ENCODE peak calls at places on chromosomes 1 and 21, in five cellular contexts. F is GM12891, Y is AG20443, N is endothelial cell, W is EL. G is an unnamed sample.
A peak's percentile ranks its signal among the peaks of the same experiment; 100 is the strongest.

GRCh38 chr1:119327436-119328155 is 41.0 kb upstream of the HAO2 start:
- DNase-seq in F (no peak), W (peak; percentile 60), Y (peak; percentile 60), N (peak; percentile 68), G (no peak)

GRCh38 chr1:84377480-84378095 is 20.7 kb upstream of the DNASE2B start:
- DNase-seq in F (no peak), Y (peak; percentile 65), N (no peak), W (peak; percentile 84), G (no peak)

GRCh38 chr21:22258821-22259220 is 1260.6 kb downstream of the NCAM2 start:
- DNase-seq in N (no peak), F (no peak), Y (no peak), W (no peak), G (no peak)

GRCh38 chr1:154313066-154313356 is 7.9 kb upstream of the AQP10 start:
- DNase-seq in Y (no peak), N (no peak), W (no peak), F (no peak), G (no peak)

GRCh38 chr1:151862604-151863003 is 9.1 kb upstream of the THEM5 start:
- DNase-seq in N (no peak), F (no peak), W (no peak), Y (no peak), G (no peak)

GRCh38 chr1:96309783-96310182 is 411.8 kb upstream of the PTBP2 start:
- DNase-seq in Y (peak; percentile 25), W (peak; percentile 77), F (no peak), N (no peak), G (no peak)

GRCh38 chr1:183103141-183103540 is 79.9 kb downstream of the LAMC1 start:
- DNase-seq in Y (no peak), F (no peak), N (no peak), W (no peak), G (no peak)

GRCh38 chr1:12294076-12294475 is 64.2 kb downstream of the VPS13D start:
- DNase-seq in W (no peak), N (no peak), F (no peak), Y (no peak), G (no peak)

GRCh38 chr1:151892190-151892589 is 17.1 kb downstream of the THEM4 start:
- DNase-seq in Y (peak; percentile 81), N (no peak), W (peak; percentile 72), F (no peak), G (no peak)

GRCh38 chr1:2606806-2607680 is 20.5 kb downstream of the PRXL2B start:
- DNase-seq in F (peak; percentile 7), N (no peak), Y (no peak), W (no peak), G (peak; percentile 35)

GRCh38 chr1:205168291-205168690 is 43.2 kb downstream of the DSTYK start:
- DNase-seq in N (no peak), F (no peak), W (no peak), Y (no peak), G (no peak)

GRCh38 chr1:164617607-164618564 is 58.9 kb downstream of the PBX1 start:
- DNase-seq in W (peak; percentile 33), F (no peak), Y (peak; percentile 19), N (peak; percentile 48), G (peak; percentile 21)

GRCh38 chr1:63615809-63616420 is 22.7 kb downstream of the PGM1 start:
- DNase-seq in W (peak; percentile 72), Y (peak; percentile 79), N (peak; percentile 77), F (peak; percentile 18), G (no peak)

GRCh38 chr1:67019600-67020136 is 34.3 kb downstream of the SLC35D1 start:
- DNase-seq in Y (peak; percentile 49), W (peak; percentile 91), F (no peak), N (no peak), G (no peak)

GRCh38 chr1:114755006-114755936 is 2.5 kb downstream of the CSDE1 start:
- DNase-seq in W (peak; percentile 26), N (no peak), Y (peak; percentile 9), F (no peak), G (no peak)

GRCh38 chr1:108028841-108029401 is 63.9 kb upstream of the VAV3 start:
- DNase-seq in N (no peak), W (no peak), Y (no peak), F (no peak), G (no peak)

GRCh38 chr1:7346070-7346596 is 425.0 kb upstream of the VAMP3 start:
- DNase-seq in W (no peak), F (no peak), N (no peak), Y (no peak), G (no peak)

GRCh38 chr1:21669287-21670058 is at the start of gene RAP1GAP:
- DNase-seq in F (no peak), Y (peak; percentile 50), N (peak; percentile 31), W (no peak), G (no peak)

GRCh38 chr1:186985889-186986491 is 157.2 kb downstream of the PLA2G4A start:
- DNase-seq in W (peak; percentile 59), N (peak; percentile 28), F (peak; percentile 10), Y (peak; percentile 51), G (no peak)

GRCh38 chr1:33943978-33944377 is 80.1 kb downstream of the HMGB4 start:
- DNase-seq in Y (peak; percentile 58), F (no peak), W (peak; percentile 34), N (no peak), G (no peak)

GRCh38 chr21:34946385-34947121 is 102.5 kb downstream of the RUNX1 start:
- DNase-seq in W (no peak), F (no peak), N (no peak), Y (no peak), G (no peak)

G was measured in H1.